ENCODE peak calls at places on chromosomes 16 and 17, in six cellular contexts. One of them, this sample, is unnamed.

GRCh38 chr17:8673621-8674020 is 43.1 kb upstream of the MYH10 start:
- DNase-seq in stomach: no peak
- DNase-seq in left ventricle myocardium inferior: no peak
- DNase-seq in mesendoderm: no peak
- DNase-seq in pancreas: no peak
- DNase-seq in BE2C: peak; percentile 75
- DNase-seq in this sample: no peak

GRCh38 chr17:78979780-78980623 is at the start of gene LGALS3BP:
- DNase-seq in mesendoderm: peak; percentile 70
- DNase-seq in stomach: peak; percentile 77
- DNase-seq in left ventricle myocardium inferior: peak; percentile 77
- DNase-seq in BE2C: peak; percentile 99
- DNase-seq in pancreas: peak; percentile 73
- DNase-seq in this sample: peak; percentile 79

GRCh38 chr16:73092236-73092781 is 44.4 kb upstream of the ZFHX3 start:
- DNase-seq in pancreas: no peak
- DNase-seq in BE2C: no peak
- DNase-seq in stomach: no peak
- DNase-seq in left ventricle myocardium inferior: no peak
- DNase-seq in mesendoderm: peak; percentile 14
- DNase-seq in this sample: no peak

GRCh38 chr17:29709861-29710849 is 87.4 kb upstream of the CORO6 start:
- DNase-seq in BE2C: no peak
- DNase-seq in mesendoderm: no peak
- DNase-seq in pancreas: no peak
- DNase-seq in stomach: no peak
- DNase-seq in left ventricle myocardium inferior: no peak
- DNase-seq in this sample: no peak

GRCh38 chr16:50724237-50724747 is 17.6 kb upstream of the CYLD start:
- DNase-seq in BE2C: no peak
- DNase-seq in left ventricle myocardium inferior: no peak
- DNase-seq in pancreas: no peak
- DNase-seq in mesendoderm: no peak
- DNase-seq in stomach: no peak
- DNase-seq in this sample: no peak

GRCh38 chr16:29834079-29834478 is 13.8 kb downstream of the MVP start:
- DNase-seq in left ventricle myocardium inferior: no peak
- DNase-seq in stomach: no peak
- DNase-seq in mesendoderm: no peak
- DNase-seq in pancreas: no peak
- DNase-seq in BE2C: no peak
- DNase-seq in this sample: no peak

GRCh38 chr17:30819941-30820705 is 4.4 kb downstream of the CRLF3 start:
- DNase-seq in pancreas: no peak
- DNase-seq in stomach: no peak
- DNase-seq in left ventricle myocardium inferior: no peak
- DNase-seq in mesendoderm: no peak
- DNase-seq in BE2C: no peak
- DNase-seq in this sample: no peak

GRCh38 chr16:72856797-72857196 is 191.1 kb downstream of the ZFHX3 start:
- DNase-seq in pancreas: no peak
- DNase-seq in left ventricle myocardium inferior: no peak
- DNase-seq in BE2C: peak; percentile 52
- DNase-seq in stomach: no peak
- DNase-seq in mesendoderm: peak; percentile 54
- DNase-seq in this sample: no peak

GRCh38 chr16:46962629-46963028 is 10.8 kb downstream of the DNAJA2 start:
- DNase-seq in BE2C: no peak
- DNase-seq in stomach: no peak
- DNase-seq in pancreas: no peak
- DNase-seq in left ventricle myocardium inferior: no peak
- DNase-seq in mesendoderm: no peak
- DNase-seq in this sample: no peak

GRCh38 chr17:73043686-73044581 is 48.6 kb downstream of the SLC39A11 start:
- DNase-seq in BE2C: peak; percentile 24
- DNase-seq in stomach: no peak
- DNase-seq in left ventricle myocardium inferior: no peak
- DNase-seq in mesendoderm: no peak
- DNase-seq in pancreas: no peak
- DNase-seq in this sample: no peak

GRCh38 chr16:83095926-83096692 is 469.3 kb downstream of the CDH13 start:
- DNase-seq in mesendoderm: no peak
- DNase-seq in BE2C: no peak
- DNase-seq in pancreas: no peak
- DNase-seq in stomach: no peak
- DNase-seq in left ventricle myocardium inferior: no peak
- DNase-seq in this sample: no peak

GRCh38 chr16:62035115-62036092 is 834 bp downstream of the CDH8 start:
- DNase-seq in BE2C: no peak
- DNase-seq in left ventricle myocardium inferior: no peak
- DNase-seq in mesendoderm: peak; percentile 93
- DNase-seq in stomach: no peak
- DNase-seq in pancreas: no peak
- DNase-seq in this sample: no peak

GRCh38 chr17:83186226-83186625 is 106.8 kb downstream of the METRNL start:
- DNase-seq in mesendoderm: peak; percentile 15
- DNase-seq in left ventricle myocardium inferior: no peak
- DNase-seq in pancreas: no peak
- DNase-seq in stomach: no peak
- DNase-seq in BE2C: no peak
- DNase-seq in this sample: peak; percentile 24

GRCh38 chr16:47037396-47037745 is 63.9 kb upstream of the DNAJA2 start:
- DNase-seq in pancreas: peak; percentile 69
- DNase-seq in mesendoderm: no peak
- DNase-seq in stomach: peak; percentile 28
- DNase-seq in BE2C: peak; percentile 34
- DNase-seq in left ventricle myocardium inferior: peak; percentile 37
- DNase-seq in this sample: no peak

GRCh38 chr17:74637912-74638311 is 14.4 kb upstream of the CD300E start:
- DNase-seq in left ventricle myocardium inferior: no peak
- DNase-seq in mesendoderm: peak; percentile 21
- DNase-seq in stomach: no peak
- DNase-seq in pancreas: no peak
- DNase-seq in BE2C: no peak
- DNase-seq in this sample: no peak

GRCh38 chr16:89121691-89122321 is 28.2 kb downstream of the ACSF3 start:
- DNase-seq in BE2C: no peak
- DNase-seq in mesendoderm: no peak
- DNase-seq in pancreas: no peak
- DNase-seq in stomach: no peak
- DNase-seq in left ventricle myocardium inferior: no peak
- DNase-seq in this sample: no peak

GRCh38 chr17:27407916-27408846 is 48.1 kb upstream of the KSR1 start:
- DNase-seq in pancreas: no peak
- DNase-seq in left ventricle myocardium inferior: no peak
- DNase-seq in stomach: peak; percentile 16
- DNase-seq in BE2C: no peak
- DNase-seq in mesendoderm: peak; percentile 26
- DNase-seq in this sample: no peak

GRCh38 chr17:77995146-77995852 is 36.8 kb downstream of the TNRC6C start:
- DNase-seq in left ventricle myocardium inferior: peak; percentile 72
- DNase-seq in pancreas: no peak
- DNase-seq in stomach: no peak
- DNase-seq in BE2C: peak; percentile 40
- DNase-seq in mesendoderm: peak; percentile 10
- DNase-seq in this sample: no peak

GRCh38 chr17:59126809-59127417 is 20.2 kb upstream of the TRIM37 start:
- DNase-seq in pancreas: no peak
- DNase-seq in mesendoderm: no peak
- DNase-seq in BE2C: no peak
- DNase-seq in stomach: no peak
- DNase-seq in left ventricle myocardium inferior: no peak
- DNase-seq in this sample: no peak

GRCh38 chr16:54507091-54507490 is 220.5 kb upstream of the IRX3 start:
- DNase-seq in pancreas: no peak
- DNase-seq in mesendoderm: no peak
- DNase-seq in left ventricle myocardium inferior: no peak
- DNase-seq in stomach: no peak
- DNase-seq in BE2C: no peak
- DNase-seq in this sample: no peak

GRCh38 chr16:64478258-64478906 is 643.5 kb downstream of the CDH11 start:
- DNase-seq in pancreas: no peak
- DNase-seq in left ventricle myocardium inferior: no peak
- DNase-seq in stomach: no peak
- DNase-seq in mesendoderm: no peak
- DNase-seq in BE2C: no peak
- DNase-seq in this sample: peak; percentile 53

GRCh38 chr17:5885336-5885735 is 184.8 kb upstream of the WSCD1 start:
- DNase-seq in stomach: no peak
- DNase-seq in mesendoderm: no peak
- DNase-seq in pancreas: no peak
- DNase-seq in BE2C: no peak
- DNase-seq in left ventricle myocardium inferior: no peak
- DNase-seq in this sample: no peak

GRCh38 chr17:74332763-74333220 is 6.8 kb downstream of the KIF19 start:
- DNase-seq in pancreas: no peak
- DNase-seq in mesendoderm: peak; percentile 26
- DNase-seq in BE2C: no peak
- DNase-seq in left ventricle myocardium inferior: no peak
- DNase-seq in stomach: no peak
- DNase-seq in this sample: no peak

GRCh38 chr17:59357219-59357699 is 25.8 kb downstream of the YPEL2 start:
- DNase-seq in mesendoderm: no peak
- DNase-seq in left ventricle myocardium inferior: no peak
- DNase-seq in BE2C: no peak
- DNase-seq in pancreas: no peak
- DNase-seq in stomach: no peak
- DNase-seq in this sample: no peak

GRCh38 chr16:51355871-51356270 is 204.8 kb upstream of the SALL1 start:
- DNase-seq in pancreas: no peak
- DNase-seq in mesendoderm: no peak
- DNase-seq in stomach: no peak
- DNase-seq in BE2C: no peak
- DNase-seq in left ventricle myocardium inferior: no peak
- DNase-seq in this sample: no peak

GRCh38 chr16:57367111-57367752 is 5.1 kb upstream of the CX3CL1 start:
- DNase-seq in BE2C: no peak
- DNase-seq in stomach: no peak
- DNase-seq in left ventricle myocardium inferior: no peak
- DNase-seq in pancreas: no peak
- DNase-seq in mesendoderm: no peak
- DNase-seq in this sample: no peak

GRCh38 chr17:67046398-67046797 is 2.0 kb downstream of the CACNG1 start:
- DNase-seq in BE2C: no peak
- DNase-seq in pancreas: no peak
- DNase-seq in mesendoderm: no peak
- DNase-seq in stomach: no peak
- DNase-seq in left ventricle myocardium inferior: no peak
- DNase-seq in this sample: no peak

GRCh38 chr17:50153650-50154575 is 3.4 kb upstream of the PPP1R9B start:
- DNase-seq in BE2C: peak; percentile 75
- DNase-seq in stomach: peak; percentile 61
- DNase-seq in left ventricle myocardium inferior: peak; percentile 79
- DNase-seq in pancreas: peak; percentile 82
- DNase-seq in mesendoderm: no peak
- DNase-seq in this sample: no peak

GRCh38 chr16:1050921-1051320 is 21.6 kb upstream of the SSTR5 start:
- DNase-seq in stomach: no peak
- DNase-seq in pancreas: no peak
- DNase-seq in BE2C: no peak
- DNase-seq in left ventricle myocardium inferior: no peak
- DNase-seq in mesendoderm: no peak
- DNase-seq in this sample: no peak

DNA sequence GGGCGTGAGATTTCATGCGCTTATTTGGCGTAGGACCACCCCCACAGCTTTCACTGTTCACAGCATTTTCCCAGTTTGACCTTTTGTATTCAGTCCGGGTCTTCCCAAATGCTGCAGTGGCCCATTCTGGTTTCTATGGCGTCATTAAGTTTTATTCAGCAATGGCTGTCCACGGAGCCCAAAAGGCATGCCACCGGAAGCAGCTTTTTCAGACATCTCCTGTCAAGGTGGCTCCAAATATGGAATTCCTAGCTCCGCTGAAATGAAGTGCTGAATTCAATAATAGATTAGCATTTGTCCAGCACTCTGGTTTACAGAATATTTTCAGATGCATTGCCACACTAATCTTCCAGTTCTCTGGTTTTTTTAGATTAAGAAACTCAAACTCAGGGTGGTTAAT is 90.6 kb upstream of the FBXO47 start:
- DNase-seq in pancreas: no peak
- DNase-seq in BE2C: no peak
- DNase-seq in mesendoderm: no peak
- DNase-seq in stomach: no peak
- DNase-seq in left ventricle myocardium inferior: no peak
- DNase-seq in this sample: no peak
- H3K4me3 ChIP-seq in pancreas: peak overlapping the region; percentile 57
- H3K4me3 ChIP-seq in BE2C: peak overlapping the region; percentile 81
- H3K4me3 ChIP-seq in mesendoderm: no peak overlapping the region
- H3K4me3 ChIP-seq in stomach: peak overlapping the region; percentile 54
- H3K4me3 ChIP-seq in left ventricle myocardium inferior: peak overlapping the region; percentile 70
- H3K4me3 ChIP-seq in this sample: no peak overlapping the region

GRCh38 chr17:57092779-57093178 is 7.7 kb downstream of the AKAP1 start:
- DNase-seq in pancreas: no peak
- DNase-seq in left ventricle myocardium inferior: no peak
- DNase-seq in stomach: no peak
- DNase-seq in mesendoderm: no peak
- DNase-seq in BE2C: no peak
- DNase-seq in this sample: no peak
- H3K4me1 ChIP-seq in pancreas: peaks cover 23% of the 10 kb centered on the region
- H3K4me1 ChIP-seq in left ventricle myocardium inferior: peaks cover 97% of the 10 kb centered on the region
- H3K4me1 ChIP-seq in stomach: peaks cover 86% of the 10 kb centered on the region
- H3K4me1 ChIP-seq in mesendoderm: peaks cover 10% of the 10 kb centered on the region
- H3K4me1 ChIP-seq in BE2C: peaks cover 8% of the 10 kb centered on the region
- H3K4me1 ChIP-seq in this sample: peaks cover 32% of the 10 kb centered on the region

GRCh38 chr17:76737082-76737675 is at the start of gene SRSF2:
- DNase-seq in stomach: peak; percentile 99
- DNase-seq in left ventricle myocardium inferior: peak; percentile 99
- DNase-seq in mesendoderm: peak; percentile 100
- DNase-seq in BE2C: peak; percentile 98
- DNase-seq in pancreas: peak; percentile 99
- DNase-seq in this sample: peak; percentile 97
- H3K4me3 ChIP-seq in stomach: peak within 1 kb of the TSS; percentile 94
- H3K4me3 ChIP-seq in left ventricle myocardium inferior: peak within 1 kb of the TSS; percentile 96
- H3K4me3 ChIP-seq in mesendoderm: peak within 1 kb of the TSS; percentile 84
- H3K4me3 ChIP-seq in BE2C: peak within 1 kb of the TSS; percentile 94
- H3K4me3 ChIP-seq in pancreas: peak within 1 kb of the TSS; percentile 93
- H3K4me3 ChIP-seq in this sample: peak within 1 kb of the TSS; percentile 100

DNA sequence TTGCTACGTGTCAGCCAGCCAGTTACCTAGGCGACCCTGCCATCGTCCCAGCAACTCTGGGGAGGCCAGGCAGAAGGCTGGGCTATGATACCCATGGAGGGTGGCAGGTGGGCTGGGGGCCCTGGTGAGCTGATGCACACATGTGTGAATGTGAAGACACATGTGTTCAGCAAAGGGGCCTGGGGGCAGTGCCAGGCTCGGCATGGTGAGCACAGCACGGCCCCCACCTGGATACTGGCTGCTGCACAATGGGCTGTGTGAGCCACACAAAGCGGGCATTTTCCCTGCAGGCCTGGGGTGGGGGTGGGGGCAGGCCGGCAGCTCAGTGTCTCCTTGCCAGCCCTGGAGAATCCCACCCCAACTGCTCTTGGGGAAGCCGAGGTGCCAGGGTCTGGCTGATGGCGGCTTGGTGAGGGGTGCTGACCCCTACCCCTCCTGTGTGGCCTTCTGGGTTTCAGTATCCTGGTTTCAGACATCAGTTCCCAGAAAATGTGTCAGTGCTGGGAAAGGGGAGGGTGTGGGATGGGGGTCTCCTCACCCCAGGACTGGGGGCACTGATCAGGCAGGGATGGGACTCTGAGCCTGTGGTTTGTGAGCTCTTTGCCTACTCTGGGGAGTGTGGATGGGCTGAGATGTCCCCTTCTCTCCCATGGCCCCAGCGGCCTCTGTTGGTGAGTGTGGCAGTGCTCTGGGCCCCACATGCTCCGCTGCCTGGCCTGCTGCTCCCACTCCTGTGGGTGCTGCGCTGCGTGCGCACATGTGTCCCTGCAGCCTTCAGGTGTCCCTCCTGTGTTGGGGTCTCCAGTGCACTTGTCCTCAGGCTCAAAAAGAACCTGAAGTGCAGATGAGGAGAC is 5.1 kb downstream of the LLGL1 start:
- DNase-seq in mesendoderm: no peak
- DNase-seq in left ventricle myocardium inferior: no peak
- DNase-seq in BE2C: no peak
- DNase-seq in pancreas: no peak
- DNase-seq in stomach: no peak
- DNase-seq in this sample: no peak
- H3K4me1 ChIP-seq in mesendoderm: no peaks in the 10 kb centered on the region
- H3K4me1 ChIP-seq in left ventricle myocardium inferior: peaks cover 11% of the 10 kb centered on the region
- H3K4me1 ChIP-seq in BE2C: no peaks in the 10 kb centered on the region
- H3K4me1 ChIP-seq in pancreas: no peaks in the 10 kb centered on the region
- H3K4me1 ChIP-seq in stomach: peaks cover 9% of the 10 kb centered on the region
- H3K4me1 ChIP-seq in this sample: peaks cover 9% of the 10 kb centered on the region

This sample was measured in lung.